ENCODE peak calls at places on chromosomes 2 and 18, in five cellular contexts. One of them, this sample, is unnamed. For H3K9me3, the result is how much of the 10 kb centered on the place peaks cover.

GRCh38 chr2:18104583-18105224 is 226.2 kb downstream of the KCNS3 start:
- DNase-seq in adipocyte: no peak
- DNase-seq in right atrium auricular region: no peak
- DNase-seq in psoas muscle: no peak
- DNase-seq in MM.1S: peak
- DNase-seq in this sample: no peak

GRCh38 chr18:48851563-48851962 is 99.2 kb downstream of the SMAD7 start:
- DNase-seq in MM.1S: no peak
- DNase-seq in right atrium auricular region: peak
- DNase-seq in psoas muscle: no peak
- DNase-seq in adipocyte: no peak
- DNase-seq in this sample: no peak

GRCh38 chr2:46538393-46538792 is 59.0 kb downstream of the TMEM247 start:
- DNase-seq in adipocyte: peak
- DNase-seq in MM.1S: no peak
- DNase-seq in psoas muscle: no peak
- DNase-seq in right atrium auricular region: peak
- DNase-seq in this sample: peak

GRCh38 chr2:172928754-172929153 is 146.9 kb upstream of the MAP3K20 start:
- DNase-seq in MM.1S: no peak
- DNase-seq in right atrium auricular region: no peak
- DNase-seq in adipocyte: peak
- DNase-seq in psoas muscle: no peak
- DNase-seq in this sample: peak

GRCh38 chr2:181684454-181685149 is 4.3 kb upstream of the NEUROD1 start:
- DNase-seq in right atrium auricular region: no peak
- DNase-seq in adipocyte: no peak
- DNase-seq in MM.1S: no peak
- DNase-seq in psoas muscle: no peak
- DNase-seq in this sample: no peak

GRCh38 chr2:222038086-222038802 is 260.6 kb downstream of the PAX3 start:
- DNase-seq in right atrium auricular region: no peak
- DNase-seq in MM.1S: peak
- DNase-seq in psoas muscle: no peak
- DNase-seq in adipocyte: peak
- DNase-seq in this sample: peak

GRCh38 chr2:7722212-7722910 is 805.1 kb downstream of the RNF144A start:
- DNase-seq in right atrium auricular region: no peak
- DNase-seq in adipocyte: no peak
- DNase-seq in psoas muscle: no peak
- DNase-seq in MM.1S: no peak
- DNase-seq in this sample: no peak

GRCh38 chr2:53787255-53787910 is 539 bp downstream of the ERLEC1 start:
- DNase-seq in psoas muscle: no peak
- DNase-seq in adipocyte: peak
- DNase-seq in MM.1S: peak
- DNase-seq in right atrium auricular region: no peak
- DNase-seq in this sample: peak

GRCh38 chr18:26863122-26863879 is 2.2 kb downstream of the AQP4 start:
- DNase-seq in MM.1S: no peak
- DNase-seq in psoas muscle: peak
- DNase-seq in right atrium auricular region: peak
- DNase-seq in adipocyte: no peak
- DNase-seq in this sample: no peak
- H3K4me3 ChIP-seq in MM.1S: no peak
- H3K4me3 ChIP-seq in psoas muscle: peak
- H3K4me3 ChIP-seq in right atrium auricular region: peak
- H3K4me3 ChIP-seq in adipocyte: peak
- H3K4me3 ChIP-seq in this sample: no peak

GRCh38 chr2:100121124-100121718 is 21.2 kb downstream of the AFF3 start:
- DNase-seq in psoas muscle: no peak
- DNase-seq in right atrium auricular region: no peak
- DNase-seq in adipocyte: no peak
- DNase-seq in MM.1S: no peak
- DNase-seq in this sample: no peak

GRCh38 chr2:100114011-100114433 is 28.4 kb downstream of the AFF3 start:
- DNase-seq in psoas muscle: no peak
- DNase-seq in right atrium auricular region: no peak
- DNase-seq in adipocyte: no peak
- DNase-seq in MM.1S: no peak
- DNase-seq in this sample: no peak

GRCh38 chr2:100124746-100125145 is 17.6 kb downstream of the AFF3 start:
- DNase-seq in psoas muscle: no peak
- DNase-seq in adipocyte: no peak
- DNase-seq in MM.1S: no peak
- DNase-seq in right atrium auricular region: no peak
- DNase-seq in this sample: no peak

GRCh38 chr2:100119235-100119634 is 23.2 kb downstream of the AFF3 start:
- DNase-seq in psoas muscle: no peak
- DNase-seq in MM.1S: no peak
- DNase-seq in right atrium auricular region: no peak
- DNase-seq in adipocyte: no peak
- DNase-seq in this sample: no peak
- H3K9me3 ChIP-seq in psoas muscle: under half
- H3K9me3 ChIP-seq in MM.1S: under half
- H3K9me3 ChIP-seq in right atrium auricular region: under half
- H3K9me3 ChIP-seq in adipocyte: under half
- H3K9me3 ChIP-seq in this sample: under half

GRCh38 chr2:160308915-160309314 is 108.8 kb upstream of the ITGB6 start:
- DNase-seq in MM.1S: no peak
- DNase-seq in psoas muscle: no peak
- DNase-seq in adipocyte: no peak
- DNase-seq in right atrium auricular region: no peak
- DNase-seq in this sample: peak

GRCh38 chr2:160308476-160308875 is 108.4 kb upstream of the ITGB6 start:
- DNase-seq in adipocyte: no peak
- DNase-seq in MM.1S: no peak
- DNase-seq in psoas muscle: no peak
- DNase-seq in right atrium auricular region: no peak
- DNase-seq in this sample: no peak

GRCh38 chr2:160305081-160305750 is 105.1 kb upstream of the ITGB6 start:
- DNase-seq in psoas muscle: no peak
- DNase-seq in adipocyte: peak
- DNase-seq in MM.1S: no peak
- DNase-seq in right atrium auricular region: no peak
- DNase-seq in this sample: peak

GRCh38 chr2:160306985-160307384 is 106.9 kb upstream of the ITGB6 start:
- DNase-seq in right atrium auricular region: no peak
- DNase-seq in MM.1S: no peak
- DNase-seq in psoas muscle: no peak
- DNase-seq in adipocyte: peak
- DNase-seq in this sample: peak

GRCh38 chr2:160309585-160309984 is 109.5 kb upstream of the ITGB6 start:
- DNase-seq in MM.1S: no peak
- DNase-seq in adipocyte: no peak
- DNase-seq in right atrium auricular region: no peak
- DNase-seq in psoas muscle: no peak
- DNase-seq in this sample: peak
- H3K4me3 ChIP-seq in MM.1S: no peak
- H3K4me3 ChIP-seq in adipocyte: no peak
- H3K4me3 ChIP-seq in right atrium auricular region: no peak
- H3K4me3 ChIP-seq in psoas muscle: no peak
- H3K4me3 ChIP-seq in this sample: no peak

GRCh38 chr2:80968450-80968849 is 663.9 kb upstream of the LRRTM1 start:
- DNase-seq in MM.1S: no peak
- DNase-seq in adipocyte: no peak
- DNase-seq in right atrium auricular region: no peak
- DNase-seq in psoas muscle: no peak
- DNase-seq in this sample: no peak
- H3K9me3 ChIP-seq in MM.1S: under half
- H3K9me3 ChIP-seq in adipocyte: under half
- H3K9me3 ChIP-seq in right atrium auricular region: under half
- H3K9me3 ChIP-seq in psoas muscle: under half
- H3K9me3 ChIP-seq in this sample: under half

GRCh38 chr2:55136138-55136541 is 85.9 kb upstream of the RTN4 start:
- DNase-seq in psoas muscle: no peak
- DNase-seq in MM.1S: no peak
- DNase-seq in adipocyte: no peak
- DNase-seq in right atrium auricular region: no peak
- DNase-seq in this sample: no peak

GRCh38 chr2:55133467-55134315 is 83.4 kb upstream of the RTN4 start:
- DNase-seq in MM.1S: peak
- DNase-seq in adipocyte: peak
- DNase-seq in right atrium auricular region: peak
- DNase-seq in psoas muscle: no peak
- DNase-seq in this sample: peak

GRCh38 chr2:55130849-55131248 is 80.6 kb upstream of the RTN4 start:
- DNase-seq in psoas muscle: no peak
- DNase-seq in MM.1S: no peak
- DNase-seq in adipocyte: no peak
- DNase-seq in right atrium auricular region: no peak
- DNase-seq in this sample: no peak

GRCh38 chr2:55137024-55137958 is 87.0 kb upstream of the RTN4 start:
- DNase-seq in right atrium auricular region: no peak
- DNase-seq in adipocyte: no peak
- DNase-seq in psoas muscle: no peak
- DNase-seq in MM.1S: no peak
- DNase-seq in this sample: no peak

DNA sequence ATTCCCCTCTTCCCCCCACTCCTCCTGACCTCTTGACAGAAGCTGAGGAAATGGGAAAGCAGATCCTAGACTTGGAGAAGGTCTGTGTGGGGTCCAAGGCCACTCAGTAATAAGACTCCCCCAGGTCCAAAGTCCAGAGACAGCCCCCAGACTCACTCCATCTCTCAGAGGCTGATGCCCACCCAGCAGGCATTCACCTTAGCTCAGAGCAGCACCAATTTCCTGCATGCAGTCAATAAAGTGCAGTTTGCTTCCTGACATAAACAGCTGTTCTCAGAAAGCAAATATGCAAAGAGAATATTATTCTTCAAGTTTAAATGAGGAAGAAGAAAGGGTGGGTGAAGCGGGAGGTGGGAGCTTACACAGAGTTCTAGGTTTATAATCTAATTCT is 84.1 kb upstream of the RTN4 start:
- DNase-seq in adipocyte: no peak
- DNase-seq in psoas muscle: no peak
- DNase-seq in MM.1S: no peak
- DNase-seq in right atrium auricular region: no peak
- DNase-seq in this sample: no peak
- H3K4me3 ChIP-seq in adipocyte: peak
- H3K4me3 ChIP-seq in psoas muscle: peak
- H3K4me3 ChIP-seq in MM.1S: peak
- H3K4me3 ChIP-seq in right atrium auricular region: peak
- H3K4me3 ChIP-seq in this sample: no peak

GRCh38 chr18:2823966-2824365 is 22.8 kb upstream of the EMILIN2 start:
- DNase-seq in adipocyte: no peak
- DNase-seq in right atrium auricular region: no peak
- DNase-seq in MM.1S: no peak
- DNase-seq in psoas muscle: no peak
- DNase-seq in this sample: no peak

GRCh38 chr18:2826581-2826980 is 20.2 kb upstream of the EMILIN2 start:
- DNase-seq in MM.1S: no peak
- DNase-seq in right atrium auricular region: peak
- DNase-seq in psoas muscle: peak
- DNase-seq in adipocyte: no peak
- DNase-seq in this sample: no peak

GRCh38 chr18:2823202-2823601 is 23.6 kb upstream of the EMILIN2 start:
- DNase-seq in psoas muscle: no peak
- DNase-seq in right atrium auricular region: no peak
- DNase-seq in adipocyte: no peak
- DNase-seq in MM.1S: no peak
- DNase-seq in this sample: no peak

GRCh38 chr18:2825613-2826205 is 21.1 kb upstream of the EMILIN2 start:
- DNase-seq in MM.1S: no peak
- DNase-seq in adipocyte: no peak
- DNase-seq in right atrium auricular region: no peak
- DNase-seq in psoas muscle: no peak
- DNase-seq in this sample: no peak

DNA sequence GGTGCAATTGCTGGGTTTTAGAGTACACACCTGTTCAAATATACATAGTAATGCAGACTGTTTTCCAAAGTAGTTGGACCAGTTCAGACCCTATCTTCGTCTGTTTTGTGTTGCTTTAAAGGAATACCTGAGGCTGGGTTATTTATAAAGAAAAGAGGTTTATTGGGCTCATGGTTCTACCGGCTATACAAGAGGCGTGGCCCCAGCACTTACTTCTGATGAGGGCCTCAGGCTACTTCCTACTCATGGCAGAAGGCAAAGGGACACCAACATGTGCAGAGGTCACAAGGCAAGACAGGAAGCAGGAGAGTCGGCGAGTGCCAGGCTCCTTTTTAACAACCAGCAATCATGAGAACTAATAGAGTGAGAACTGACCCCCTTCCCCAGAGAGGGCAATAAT is 21.9 kb upstream of the EMILIN2 start:
- DNase-seq in adipocyte: no peak
- DNase-seq in MM.1S: no peak
- DNase-seq in right atrium auricular region: no peak
- DNase-seq in psoas muscle: no peak
- DNase-seq in this sample: no peak
- H3K9me3 ChIP-seq in adipocyte: under half
- H3K9me3 ChIP-seq in MM.1S: under half
- H3K9me3 ChIP-seq in right atrium auricular region: under half
- H3K9me3 ChIP-seq in psoas muscle: under half
- H3K9me3 ChIP-seq in this sample: under half

DNA sequence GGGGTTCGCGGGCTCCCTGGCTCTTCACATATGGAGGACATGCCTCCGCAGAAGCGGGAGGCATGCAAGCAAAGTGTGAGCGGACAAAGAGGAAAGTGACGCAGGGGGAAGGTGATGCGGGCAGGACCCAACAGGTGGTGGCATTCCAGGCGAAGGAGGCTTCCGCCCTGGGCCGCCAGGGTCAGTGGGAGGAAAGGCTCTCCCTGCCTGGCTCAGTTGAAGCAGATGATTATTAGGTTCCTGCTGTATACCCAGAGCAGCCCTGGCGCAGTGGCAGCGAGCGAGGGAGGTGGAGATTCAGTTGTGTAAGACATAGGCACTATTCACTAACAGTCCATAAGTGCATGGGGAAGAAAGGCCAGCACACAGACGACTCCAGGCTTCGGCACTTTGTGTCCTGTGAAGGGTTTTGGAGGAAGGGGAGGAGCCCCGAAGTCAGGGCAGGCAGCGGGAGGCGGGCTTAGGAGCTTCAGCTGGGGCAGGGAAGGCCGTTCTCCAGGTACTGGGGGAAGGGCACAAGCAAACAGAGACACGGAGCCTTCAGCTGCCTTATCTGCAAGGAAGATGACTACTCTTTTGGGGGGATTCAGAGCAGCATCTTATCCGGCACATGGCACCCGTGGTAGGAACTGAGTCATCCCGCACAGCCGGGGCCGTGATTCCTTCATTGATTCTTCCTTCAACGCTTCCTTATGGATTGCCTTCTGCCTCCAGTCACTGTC is 89.8 kb downstream of the TGOLN2 start:
- DNase-seq in right atrium auricular region: no peak
- DNase-seq in adipocyte: no peak
- DNase-seq in psoas muscle: no peak
- DNase-seq in MM.1S: no peak
- DNase-seq in this sample: no peak
- H3K4me3 ChIP-seq in right atrium auricular region: no peak
- H3K4me3 ChIP-seq in adipocyte: no peak
- H3K4me3 ChIP-seq in psoas muscle: no peak
- H3K4me3 ChIP-seq in MM.1S: no peak
- H3K4me3 ChIP-seq in this sample: no peak

GRCh38 chr18:73007195-73007934 is 139.6 kb upstream of the NETO1 start:
- DNase-seq in adipocyte: peak
- DNase-seq in MM.1S: no peak
- DNase-seq in right atrium auricular region: no peak
- DNase-seq in psoas muscle: no peak
- DNase-seq in this sample: no peak
- H3K9me3 ChIP-seq in adipocyte: under half
- H3K9me3 ChIP-seq in MM.1S: under half
- H3K9me3 ChIP-seq in right atrium auricular region: under half
- H3K9me3 ChIP-seq in psoas muscle: under half
- H3K9me3 ChIP-seq in this sample: under half